ENCODE peak calls at places on chromosome 11, in nine cellular contexts. Z is H1, L is A549, F is ovary, O is transverse colon, Y is tibial nerve, W is suprapubic skin, U is stomach, G is esophagus muscularis mucosa. Q is an unnamed sample.

GRCh38 chr11:73270089-73270854 is 1.9 kb upstream of the P2RY6 start:
- DNase-seq in Z (no peak), G (no peak), O (no peak), W (no peak), U (peak), Y (no peak), L (no peak), F (no peak), Q (peak)

GRCh38 chr11:38163526-38163925 is 1565.5 kb upstream of the RAG2 start:
- DNase-seq in Z (no peak), Y (no peak), L (no peak), U (no peak), G (no peak), F (no peak), O (no peak), W (no peak), Q (no peak)

GRCh38 chr11:26198697-26199096 is 133.2 kb upstream of the ANO3 start:
- DNase-seq in Z (no peak), Y (no peak), W (no peak), F (no peak), G (no peak), U (no peak), O (no peak), L (no peak), Q (no peak)

GRCh38 chr11:2277933-2278523 is 7.6 kb upstream of the ASCL2 start:
- DNase-seq in G (peak), Y (no peak), U (no peak), L (no peak), W (no peak), Z (no peak), F (no peak), O (no peak), Q (peak)

GRCh38 chr11:772429-773390 is 4.6 kb downstream of the GATD1 start:
- DNase-seq in Y (no peak), U (no peak), O (no peak), W (peak), L (no peak), F (no peak), G (no peak), Z (no peak), Q (peak)

GRCh38 chr11:69427337-69427736 is 54.1 kb upstream of the LINC01488 start:
- DNase-seq in W (no peak), Y (no peak), O (no peak), L (no peak), F (no peak), G (no peak), Z (no peak), U (no peak), Q (peak)

GRCh38 chr11:26558191-26558590 is 13.9 kb downstream of the MUC15 start:
- DNase-seq in W (no peak), F (no peak), O (no peak), Z (no peak), Y (no peak), U (no peak), L (no peak), G (no peak), Q (no peak)

GRCh38 chr11:116720895-116721294 is 51.9 kb downstream of the BUD13 start:
- DNase-seq in O (no peak), Y (no peak), F (no peak), G (no peak), L (no peak), U (no peak), Z (no peak), W (no peak), Q (no peak)

GRCh38 chr11:126589492-126589803 is 234.0 kb downstream of the ST3GAL4 start:
- DNase-seq in Z (no peak), L (no peak), G (no peak), F (no peak), W (no peak), Y (no peak), U (no peak), O (no peak), Q (no peak)

GRCh38 chr11:121106812-121107211 is 5.8 kb downstream of the TECTA start:
- DNase-seq in Z (no peak), L (no peak), Y (no peak), G (no peak), F (no peak), O (no peak), U (no peak), W (no peak), Q (no peak)

GRCh38 chr11:45917623-45918330 is at the start of gene PEX16:
- DNase-seq in Y (peak), O (peak), G (peak), L (peak), Z (peak), W (peak), F (peak), U (peak), Q (peak)

GRCh38 chr11:26283852-26284421 is 48.0 kb upstream of the ANO3 start:
- DNase-seq in L (no peak), O (no peak), G (no peak), F (no peak), W (no peak), Z (no peak), U (no peak), Y (no peak), Q (no peak)

DNA sequence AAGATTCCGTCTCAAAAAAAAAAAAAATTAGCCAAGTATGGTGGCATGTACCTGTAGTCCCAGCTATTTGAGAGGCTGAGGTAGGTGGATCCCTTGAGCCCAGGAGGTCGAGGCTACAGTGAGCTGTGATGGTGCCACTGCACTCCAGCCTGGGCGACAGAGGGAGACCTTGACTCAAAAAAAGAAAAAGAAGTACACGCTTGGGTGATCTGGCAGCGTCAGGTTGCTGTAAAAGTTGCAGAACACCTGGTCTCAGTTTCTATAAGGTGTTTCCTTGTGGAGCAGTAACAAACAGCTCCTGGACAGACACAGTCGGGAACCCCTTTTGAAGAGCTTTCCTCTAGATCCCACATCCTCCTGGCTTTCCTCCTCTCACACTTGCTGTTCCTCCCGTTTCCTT is 45.8 kb downstream of the SCGB1A1 start:
- DNase-seq in L (no peak), F (no peak), G (no peak), W (no peak), Z (no peak), O (no peak), Y (no peak), U (no peak), Q (no peak)
- TF ChIP-seq CTCF in L (no peak), F (no peak), G (no peak), W (no peak), Z (no peak), O (no peak), Y (no peak), U (no peak), Q (no peak)

DNA sequence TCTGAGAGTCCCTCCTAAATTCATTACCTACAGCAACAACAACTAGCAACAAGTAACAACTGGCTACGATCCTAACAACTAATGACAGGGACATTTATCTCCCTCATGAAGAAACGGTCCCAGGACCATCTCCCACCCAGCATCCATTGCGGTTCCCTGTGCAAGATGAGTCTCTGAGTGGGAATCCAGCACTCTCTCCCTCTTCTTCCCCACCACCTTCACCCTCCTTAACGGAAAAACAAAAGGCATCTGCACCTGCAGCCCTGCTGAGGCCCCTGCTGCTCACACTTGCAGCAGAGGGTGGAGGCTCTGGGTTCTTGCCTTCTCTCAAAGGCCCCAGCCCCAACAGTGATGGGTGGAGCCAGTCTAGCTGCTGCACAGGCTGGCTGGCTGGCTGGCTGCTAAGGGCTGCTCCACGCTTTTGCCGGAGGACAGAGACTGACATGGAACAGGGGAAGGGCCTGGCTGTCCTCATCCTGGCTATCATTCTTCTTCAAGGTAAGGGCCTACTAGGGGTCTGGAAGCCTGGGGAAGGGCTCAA is at the start of gene CD3G:
- DNase-seq in F (no peak), U (peak), L (no peak), Z (no peak), Y (no peak), G (peak), W (no peak), O (peak), Q (no peak)
- TF ChIP-seq EP300 in F (no peak), U (no peak), L (no peak), Z (no peak), Y (no peak), G (no peak), W (no peak), O (no peak), Q (no peak)

DNA sequence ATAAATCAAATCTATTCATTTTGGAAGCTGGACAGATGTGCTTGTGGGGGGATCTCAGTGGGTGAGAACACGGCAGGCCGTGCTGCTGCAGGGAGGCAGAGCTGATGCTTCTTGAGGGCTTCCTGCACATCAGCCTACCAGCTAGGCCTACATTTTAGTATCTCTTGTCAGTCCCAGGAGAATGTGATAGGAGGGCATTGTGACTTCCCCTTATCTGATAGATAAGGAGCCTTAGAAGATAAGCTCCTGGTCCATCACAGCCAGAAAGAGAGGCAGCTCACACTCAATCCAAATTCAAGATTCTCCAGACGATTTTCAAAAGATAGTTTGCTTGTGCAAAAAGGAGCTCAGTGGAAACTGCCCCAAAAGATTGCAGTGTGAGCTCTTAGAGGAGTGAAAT is 89.0 kb downstream of the SHANK2 start:
- DNase-seq in O (no peak), Y (no peak), U (no peak), W (peak), L (no peak), F (no peak), G (peak), Z (no peak), Q (peak)
- TF ChIP-seq POLR2A in O (no peak), Y (no peak), U (no peak), W (no peak), L (no peak), F (no peak), G (no peak), Z (no peak), Q (no peak)

GRCh38 chr11:43699879-43700278 is 19.3 kb downstream of the HSD17B12 start:
- DNase-seq in O (no peak), U (no peak), L (no peak), F (no peak), G (no peak), Y (no peak), W (no peak), Z (no peak), Q (no peak)

GRCh38 chr11:43693069-43693468 is 12.5 kb downstream of the HSD17B12 start:
- DNase-seq in O (no peak), F (no peak), U (no peak), W (no peak), Y (no peak), G (no peak), Z (no peak), L (no peak), Q (no peak)

GRCh38 chr11:43693731-43694130 is 13.2 kb downstream of the HSD17B12 start:
- DNase-seq in U (no peak), Y (no peak), Z (no peak), L (no peak), G (no peak), W (no peak), F (no peak), O (no peak), Q (no peak)

GRCh38 chr11:43694477-43694876 is 13.9 kb downstream of the HSD17B12 start:
- DNase-seq in W (no peak), O (no peak), L (no peak), G (no peak), U (no peak), F (no peak), Y (no peak), Z (no peak), Q (no peak)

GRCh38 chr11:43697679-43698078 is 17.1 kb downstream of the HSD17B12 start:
- DNase-seq in L (no peak), Y (no peak), F (no peak), Z (no peak), O (no peak), G (no peak), W (no peak), U (no peak), Q (no peak)
- TF ChIP-seq CTCF in L (no peak), Y (no peak), F (no peak), Z (no peak), O (no peak), G (no peak), W (no peak), U (no peak), Q (no peak)

DNA sequence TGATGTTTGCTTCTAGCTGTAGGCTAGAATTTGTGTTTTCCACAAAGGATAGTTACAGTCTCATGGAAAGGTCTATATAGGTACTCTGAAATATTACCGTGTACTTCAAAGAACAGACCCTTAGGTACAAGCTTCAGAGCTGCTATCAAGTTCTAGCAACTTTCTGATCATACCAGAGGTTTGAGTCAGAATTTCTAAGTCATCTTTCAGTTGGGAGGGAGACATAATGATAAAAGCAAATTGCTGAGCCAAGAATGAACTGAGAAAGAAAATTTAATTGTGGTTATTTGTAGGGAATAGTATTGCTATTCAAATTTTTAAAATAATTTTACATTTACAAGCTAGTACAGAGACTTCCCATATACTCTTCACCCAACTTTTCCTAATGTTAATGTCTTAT is 19.9 kb upstream of the ME3 start:
- DNase-seq in G (no peak), O (no peak), W (no peak), Z (no peak), U (no peak), L (no peak), F (no peak), Y (no peak), Q (no peak)
- TF ChIP-seq EP300 in G (no peak), O (no peak), W (no peak), Z (no peak), U (no peak), L (no peak), F (no peak), Y (no peak), Q (no peak)